ENCODE peak calls at places on chromosome 6, in five cellular contexts. D is aorta, Q is HL-60, R is cardiac muscle cell, E is bronchial epithelial cell. H is an unnamed sample.

GRCh38 chr6:20212392-20213111 is at the start of gene MBOAT1:
- DNase-seq in D (peak; percentile 96), Q (peak; percentile 89), R (peak; percentile 96), E (peak; percentile 74), H (peak; percentile 76)

GRCh38 chr6:119240257-119241123 is 109.1 kb downstream of the MAN1A1 start:
- DNase-seq in D (no peak), Q (no peak), R (peak; percentile 3), E (peak; percentile 29), H (no peak)

GRCh38 chr6:98787961-98788360 is 46.4 kb upstream of the POU3F2 start:
- DNase-seq in D (no peak), Q (no peak), R (no peak), E (no peak), H (no peak)

GRCh38 chr6:31114540-31114876 is at the start of gene PSORS1C1:
- DNase-seq in D (peak; percentile 95), Q (no peak), R (peak; percentile 94), E (peak; percentile 98), H (no peak)

GRCh38 chr6:166765234-166765541 is 138.1 kb upstream of the RPS6KA2 start:
- DNase-seq in D (no peak), Q (no peak), R (no peak), E (no peak), H (no peak)

GRCh38 chr6:74851598-74851997 is 354.3 kb downstream of the COL12A1 start:
- DNase-seq in D (no peak), Q (no peak), R (peak; percentile 66), E (no peak), H (no peak)

GRCh38 chr6:31558631-31559500 is 11.5 kb downstream of the NFKBIL1 start:
- DNase-seq in D (no peak), Q (peak; percentile 98), R (peak; percentile 52), E (no peak), H (peak; percentile 84)

GRCh38 chr6:35782424-35782823 is 1.6 kb downstream of the CLPSL1 start:
- DNase-seq in D (no peak), Q (no peak), R (no peak), E (peak; percentile 21), H (no peak)

GRCh38 chr6:137491478-137491877 is 2.7 kb downstream of the OLIG3 start:
- DNase-seq in D (no peak), Q (no peak), R (no peak), E (no peak), H (no peak)

GRCh38 chr6:2970753-2971419 is 481 bp downstream of the SERPINB6 start:
- DNase-seq in D (peak; percentile 94), Q (peak; percentile 46), R (peak; percentile 59), E (no peak), H (no peak)

GRCh38 chr6:142740449-142740848 is 204.5 kb downstream of the HIVEP2 start:
- DNase-seq in D (no peak), Q (no peak), R (no peak), E (no peak), H (no peak)

GRCh38 chr6:41132254-41132653 is 21.9 kb downstream of the TREML1 start:
- DNase-seq in D (no peak), Q (no peak), R (no peak), E (no peak), H (no peak)

GRCh38 chr6:158149641-158150040 is 18.4 kb downstream of the SERAC1 start:
- DNase-seq in D (no peak), Q (no peak), R (peak; percentile 28), E (peak; percentile 92), H (no peak)

GRCh38 chr6:145964948-145965366 is 799 bp upstream of the SHPRH start:
- DNase-seq in D (no peak), Q (peak; percentile 7), R (no peak), E (no peak), H (no peak)

GRCh38 chr6:133568970-133569889 is 319.7 kb upstream of the TCF21 start:
- DNase-seq in D (no peak), Q (no peak), R (peak; percentile 80), E (peak; percentile 95), H (peak; percentile 8)

GRCh38 chr6:3523288-3523670 is 66.4 kb upstream of the SLC22A23 start:
- DNase-seq in D (no peak), Q (no peak), R (no peak), E (no peak), H (no peak)

GRCh38 chr6:25415274-25415673 is 136.1 kb downstream of the CARMIL1 start:
- DNase-seq in D (no peak), Q (no peak), R (no peak), E (no peak), H (no peak)

GRCh38 chr6:2653369-2654032 is 97.2 kb downstream of the MYLK4 start:
- DNase-seq in D (no peak), Q (no peak), R (no peak), E (no peak), H (no peak)

GRCh38 chr6:93496548-93496947 is 77.2 kb upstream of the EPHA7 start:
- DNase-seq in D (no peak), Q (no peak), R (no peak), E (peak; percentile 5), H (no peak)

GRCh38 chr6:151087861-151088598 is 151.7 kb upstream of the AKAP12 start:
- DNase-seq in D (no peak), Q (no peak), R (peak; percentile 96), E (no peak), H (no peak)

GRCh38 chr6:16822975-16823374 is 61.7 kb upstream of the ATXN1 start:
- DNase-seq in D (no peak), Q (no peak), R (no peak), E (no peak), H (no peak)

GRCh38 chr6:132820629-132821381 is 6.4 kb downstream of the RPS12 start:
- DNase-seq in D (no peak), Q (no peak), R (no peak), E (no peak), H (no peak)

GRCh38 chr6:4153514-4153985 is 18.2 kb upstream of the ECI2 start:
- DNase-seq in D (no peak), Q (no peak), R (no peak), E (no peak), H (peak; percentile 46)

GRCh38 chr6:72410769-72411168 is 211.1 kb upstream of the KCNQ5 start:
- DNase-seq in D (no peak), Q (no peak), R (no peak), E (no peak), H (no peak)

GRCh38 chr6:37092851-37093727 is 76.9 kb upstream of the PIM1 start:
- DNase-seq in D (no peak), Q (no peak), R (no peak), E (no peak), H (no peak)

GRCh38 chr6:150783818-150784217 is 81.7 kb upstream of the MTHFD1L start:
- DNase-seq in D (no peak), Q (no peak), R (no peak), E (no peak), H (no peak)

GRCh38 chr6:114144887-114145851 is 174.2 kb upstream of the HDAC2 start:
- DNase-seq in D (no peak), Q (no peak), R (no peak), E (peak; percentile 1), H (no peak)
- H3K4me3 ChIP-seq in D (no peak overlapping the region), Q (no peak overlapping the region), R (no peak overlapping the region), E (no peak overlapping the region), H (no peak overlapping the region)

DNA sequence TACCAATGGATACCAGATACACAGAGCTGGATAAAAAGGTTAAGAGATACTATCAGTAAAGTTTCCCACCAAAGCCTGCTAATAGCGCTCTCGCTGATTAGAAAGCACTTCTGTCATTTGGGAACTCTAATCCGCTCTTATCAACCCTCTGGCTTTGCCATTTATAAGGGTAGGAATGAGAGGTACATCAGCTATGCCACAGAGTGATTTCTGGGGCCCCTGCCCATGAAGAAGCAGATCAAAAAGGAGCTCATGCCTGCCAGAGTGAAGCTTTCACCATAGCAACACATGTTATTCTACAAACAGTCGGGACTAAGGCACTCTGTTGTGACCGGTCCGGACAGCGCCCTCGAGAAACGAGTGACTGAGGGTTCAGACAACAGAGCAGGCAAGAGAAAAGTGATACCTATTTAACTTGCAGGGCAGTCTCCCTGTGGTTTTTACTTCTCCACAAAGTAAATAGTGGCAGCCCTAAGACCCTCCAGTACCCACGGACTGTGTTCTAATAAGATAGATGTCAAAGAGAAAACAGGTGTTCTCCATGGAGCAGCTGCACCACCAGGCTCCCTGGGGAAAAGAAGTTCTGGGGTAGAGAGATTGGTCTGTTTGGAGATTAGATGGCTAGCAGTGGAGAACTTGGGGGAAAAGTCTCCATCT is 5.6 kb downstream of the TRAM2 start:
- DNase-seq in D (peak; percentile 78), Q (no peak), R (no peak), E (peak; percentile 55), H (no peak)
- H3K4me3 ChIP-seq in D (no peak overlapping the region), Q (no peak overlapping the region), R (no peak overlapping the region), E (no peak overlapping the region), H (no peak overlapping the region)

GRCh38 chr6:1388081-1388926 is 1.1 kb upstream of the FOXF2 start:
- DNase-seq in D (no peak), Q (no peak), R (no peak), E (no peak), H (no peak)
- H3K4me3 ChIP-seq in D (no peak overlapping the region), Q (no peak overlapping the region), R (no peak overlapping the region), E (no peak overlapping the region), H (no peak overlapping the region)

GRCh38 chr6:84019812-84020211 is 13.8 kb upstream of the MRAP2 start:
- DNase-seq in D (no peak), Q (no peak), R (no peak), E (no peak), H (no peak)
- H3K4me3 ChIP-seq in D (no peak overlapping the region), Q (no peak overlapping the region), R (peak overlapping the region; percentile 15), E (no peak overlapping the region), H (no peak overlapping the region)

DNA sequence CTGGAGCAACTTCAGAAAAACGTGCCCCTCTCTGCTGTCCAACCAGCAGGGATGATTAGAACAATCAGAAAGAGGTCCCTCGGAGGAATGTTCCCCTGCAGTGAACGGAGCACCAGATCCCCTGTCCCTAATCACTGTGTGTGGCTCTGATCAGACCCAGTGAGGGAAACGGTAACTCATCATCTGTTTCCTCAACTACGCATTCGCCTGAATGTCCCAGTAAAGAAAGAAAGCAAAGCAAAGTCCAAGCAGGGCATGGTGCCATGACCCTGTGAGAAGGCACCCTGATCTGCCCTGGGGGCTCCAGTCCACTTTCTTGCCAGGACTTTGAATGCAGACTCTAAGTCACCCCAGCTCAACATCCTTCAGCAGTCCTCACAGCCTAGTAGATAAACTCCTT is 149.1 kb downstream of the LY86 start:
- DNase-seq in D (no peak), Q (no peak), R (no peak), E (no peak), H (no peak)
- H3K4me3 ChIP-seq in D (no peak overlapping the region), Q (no peak overlapping the region), R (no peak overlapping the region), E (no peak overlapping the region), H (no peak overlapping the region)

GRCh38 chr6:43509984-43510826 is at the start of gene LRRC73:
- DNase-seq in D (peak; percentile 97), Q (peak; percentile 56), R (peak; percentile 91), E (no peak), H (no peak)

GRCh38 chr6:43508481-43509141 is 1.5 kb downstream of the LRRC73 start:
- DNase-seq in D (no peak), Q (no peak), R (no peak), E (no peak), H (no peak)

GRCh38 chr6:43509142-43509983 is 783 bp downstream of the LRRC73 start:
- DNase-seq in D (no peak), Q (no peak), R (no peak), E (no peak), H (no peak)

GRCh38 chr6:43511824-43512415 is 1.8 kb upstream of the LRRC73 start:
- DNase-seq in D (no peak), Q (no peak), R (no peak), E (no peak), H (no peak)

GRCh38 chr6:43510827-43511163 is 649 bp upstream of the LRRC73 start:
- DNase-seq in D (no peak), Q (no peak), R (no peak), E (no peak), H (no peak)
- H3K4me3 ChIP-seq in D (no peak overlapping the region), Q (no peak overlapping the region), R (no peak overlapping the region), E (peak overlapping the region; percentile 49), H (no peak overlapping the region)

H was measured in Jurkat, Clone E6-1.